ENCODE peak calls at places on chromosomes 16 and 17, in eight cellular contexts. Z is T-helper 17 cell; L is AML-193; P is posterior vena cava; R is NCI-H460; X is activated effector memory CD4-positive, alpha-beta T cell treated with Interleukin-2 at 50 U/mL for 16 hours; B is frontal cortex; I is fibroblast of the conjunctiva. T is an unnamed sample.

GRCh38 chr16:71845639-71846431 is at the start of gene ATXN1L:
- DNase-seq in I (peak; percentile 83), B (peak; percentile 98), P (peak; percentile 96), R (peak; percentile 81), Z (peak; percentile 89), X (peak; percentile 90), L (peak; percentile 75), T (peak; percentile 65)

GRCh38 chr17:78128616-78129384 is at the start of gene TMC6:
- DNase-seq in Z (peak; percentile 68), B (peak; percentile 90), I (no peak), L (peak; percentile 67), X (peak; percentile 65), R (peak; percentile 22), P (no peak), T (no peak)

GRCh38 chr17:39225974-39226683 is 384 bp upstream of the STAC2 start:
- DNase-seq in L (no peak), X (no peak), I (no peak), B (peak; percentile 82), R (no peak), Z (no peak), P (peak; percentile 90), T (no peak)

GRCh38 chr17:54974758-54975157 is 6.2 kb downstream of the STXBP4 start:
- DNase-seq in L (no peak), X (no peak), Z (no peak), B (no peak), P (no peak), R (no peak), I (no peak), T (no peak)

GRCh38 chr16:11613381-11614303 is 26.9 kb upstream of the LITAF start:
- DNase-seq in I (no peak), L (peak; percentile 40), P (peak; percentile 92), X (no peak), Z (no peak), B (no peak), R (no peak), T (no peak)

GRCh38 chr17:18362509-18363020 is 785 bp downstream of the SHMT1 start:
- DNase-seq in L (no peak), I (peak; percentile 6), X (no peak), B (peak; percentile 64), Z (no peak), R (no peak), P (peak; percentile 85), T (no peak)

GRCh38 chr16:50268352-50268751 is 2.0 kb downstream of the ADCY7 start:
- DNase-seq in B (no peak), X (no peak), I (no peak), L (no peak), R (no peak), Z (no peak), P (peak; percentile 41), T (no peak)

GRCh38 chr16:88118376-88118775 is 167.1 kb downstream of the BANP start:
- DNase-seq in R (no peak), X (no peak), Z (no peak), I (no peak), L (no peak), P (peak; percentile 52), B (no peak), T (no peak)

GRCh38 chr16:84618428-84619102 is 687 bp upstream of the COTL1 start:
- DNase-seq in B (no peak), I (peak; percentile 90), X (no peak), Z (no peak), L (peak; percentile 28), P (no peak), R (peak; percentile 57), T (peak; percentile 64)

GRCh38 chr17:45129940-45130639 is 2.2 kb downstream of the PLCD3 start:
- DNase-seq in P (no peak), B (no peak), Z (no peak), R (no peak), I (no peak), L (no peak), X (no peak), T (no peak)

GRCh38 chr16:11328172-11329079 is 16.8 kb upstream of the RMI2 start:
- DNase-seq in R (peak; percentile 64), Z (no peak), L (peak; percentile 91), B (peak; percentile 60), I (peak; percentile 83), X (peak; percentile 31), P (peak; percentile 84), T (peak; percentile 80)

T was measured in smooth muscle cell of the brain vasculature.